ENCODE peak calls at places on chromosomes 5 and 9, in seven cellular contexts. One of them, this sample, is unnamed. For H3K27me3, the result is how much of the 10 kb centered on the place peaks cover.

GRCh38 chr9:135605238-135605781 is 34.0 kb downstream of the GLT6D1 start:
- DNase-seq in brain microvascular endothelial cell: no peak
- DNase-seq in astrocyte: no peak
- DNase-seq in Panc1: no peak
- DNase-seq in colonic mucosa: peak
- DNase-seq in right lobe of liver: no peak
- DNase-seq in pancreas: no peak
- DNase-seq in this sample: no peak

GRCh38 chr5:159448841-159449407 is 118.6 kb upstream of the IL12B start:
- DNase-seq in Panc1: no peak
- DNase-seq in right lobe of liver: no peak
- DNase-seq in colonic mucosa: no peak
- DNase-seq in astrocyte: no peak
- DNase-seq in pancreas: no peak
- DNase-seq in brain microvascular endothelial cell: no peak
- DNase-seq in this sample: no peak

GRCh38 chr5:51385214-51385613 is 2.0 kb downstream of the ISL1 start:
- DNase-seq in colonic mucosa: no peak
- DNase-seq in right lobe of liver: no peak
- DNase-seq in Panc1: no peak
- DNase-seq in pancreas: no peak
- DNase-seq in astrocyte: no peak
- DNase-seq in brain microvascular endothelial cell: no peak
- DNase-seq in this sample: no peak

GRCh38 chr5:176929654-176930053 is 30.5 kb upstream of the HK3 start:
- DNase-seq in colonic mucosa: no peak
- DNase-seq in Panc1: no peak
- DNase-seq in right lobe of liver: no peak
- DNase-seq in pancreas: no peak
- DNase-seq in brain microvascular endothelial cell: no peak
- DNase-seq in astrocyte: no peak
- DNase-seq in this sample: no peak

GRCh38 chr9:70534058-70534457 is 119.6 kb upstream of the KLF9 start:
- DNase-seq in Panc1: no peak
- DNase-seq in astrocyte: no peak
- DNase-seq in right lobe of liver: no peak
- DNase-seq in pancreas: no peak
- DNase-seq in brain microvascular endothelial cell: peak
- DNase-seq in colonic mucosa: no peak
- DNase-seq in this sample: no peak

GRCh38 chr5:140946578-140946977 is 19.7 kb upstream of the PCDHAC2 start:
- DNase-seq in brain microvascular endothelial cell: no peak
- DNase-seq in pancreas: no peak
- DNase-seq in Panc1: no peak
- DNase-seq in astrocyte: no peak
- DNase-seq in colonic mucosa: no peak
- DNase-seq in right lobe of liver: no peak
- DNase-seq in this sample: no peak

GRCh38 chr9:136707011-136707410 is 5.4 kb upstream of the DIPK1B start:
- DNase-seq in colonic mucosa: no peak
- DNase-seq in right lobe of liver: no peak
- DNase-seq in Panc1: no peak
- DNase-seq in brain microvascular endothelial cell: no peak
- DNase-seq in pancreas: no peak
- DNase-seq in astrocyte: no peak
- DNase-seq in this sample: no peak

GRCh38 chr5:150398432-150399157 is 14.1 kb downstream of the CD74 start:
- DNase-seq in astrocyte: no peak
- DNase-seq in brain microvascular endothelial cell: no peak
- DNase-seq in pancreas: no peak
- DNase-seq in colonic mucosa: no peak
- DNase-seq in Panc1: no peak
- DNase-seq in right lobe of liver: peak
- DNase-seq in this sample: no peak

GRCh38 chr9:93058357-93059096 is at the start of gene SUSD3:
- DNase-seq in astrocyte: peak
- DNase-seq in pancreas: peak
- DNase-seq in right lobe of liver: peak
- DNase-seq in Panc1: no peak
- DNase-seq in colonic mucosa: peak
- DNase-seq in brain microvascular endothelial cell: no peak
- DNase-seq in this sample: no peak

GRCh38 chr9:33151007-33151557 is 16.1 kb downstream of the B4GALT1 start:
- DNase-seq in right lobe of liver: peak
- DNase-seq in astrocyte: peak
- DNase-seq in pancreas: no peak
- DNase-seq in colonic mucosa: peak
- DNase-seq in brain microvascular endothelial cell: peak
- DNase-seq in Panc1: no peak
- DNase-seq in this sample: peak

GRCh38 chr5:176780951-176781350 is 29.4 kb upstream of the UNC5A start:
- DNase-seq in right lobe of liver: no peak
- DNase-seq in Panc1: no peak
- DNase-seq in astrocyte: no peak
- DNase-seq in brain microvascular endothelial cell: no peak
- DNase-seq in pancreas: no peak
- DNase-seq in colonic mucosa: no peak
- DNase-seq in this sample: no peak

GRCh38 chr9:81557957-81558791 is 131.2 kb downstream of the TLE1 start:
- DNase-seq in brain microvascular endothelial cell: no peak
- DNase-seq in right lobe of liver: no peak
- DNase-seq in pancreas: peak
- DNase-seq in Panc1: no peak
- DNase-seq in colonic mucosa: no peak
- DNase-seq in astrocyte: peak
- DNase-seq in this sample: peak

GRCh38 chr9:90914868-90915483 is 113.4 kb downstream of the SYK start:
- DNase-seq in pancreas: peak
- DNase-seq in astrocyte: peak
- DNase-seq in colonic mucosa: peak
- DNase-seq in Panc1: peak
- DNase-seq in right lobe of liver: peak
- DNase-seq in brain microvascular endothelial cell: peak
- DNase-seq in this sample: no peak

DNA sequence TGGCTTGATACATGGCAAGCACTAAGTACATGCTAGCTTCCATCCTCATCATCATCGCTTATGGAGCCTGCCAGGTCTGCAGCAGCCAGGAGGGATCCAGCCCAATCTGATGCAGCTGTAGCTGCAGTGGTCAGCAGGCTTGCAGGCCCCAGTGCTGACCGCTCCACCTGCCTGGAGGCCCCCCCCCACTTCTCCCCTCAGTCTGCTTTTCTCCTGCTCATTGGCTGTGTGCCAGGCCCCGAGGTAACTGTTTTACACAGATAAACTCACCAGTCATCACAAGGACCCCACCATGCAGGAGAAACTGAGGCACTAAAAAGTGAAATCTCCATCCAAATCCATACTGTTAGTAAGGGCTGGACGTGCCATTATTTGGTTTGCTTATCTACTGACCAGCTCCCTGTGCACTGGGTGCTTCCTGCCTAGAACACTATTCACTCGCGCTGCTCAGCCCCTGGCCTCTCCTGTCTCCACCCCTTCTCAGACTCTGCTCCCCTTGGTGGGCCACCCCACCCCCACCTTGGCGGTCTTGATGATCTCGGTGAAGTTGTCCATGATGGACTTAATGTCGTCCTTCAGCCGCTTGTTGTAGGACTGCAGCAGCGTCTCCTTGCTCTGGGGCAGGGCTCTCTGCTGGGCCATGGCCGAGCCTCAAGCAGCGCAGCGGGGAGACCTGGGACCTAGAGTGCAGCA is 1.8 kb downstream of the MED22 start:
- DNase-seq in colonic mucosa: no peak
- DNase-seq in brain microvascular endothelial cell: no peak
- DNase-seq in astrocyte: no peak
- DNase-seq in right lobe of liver: no peak
- DNase-seq in Panc1: no peak
- DNase-seq in pancreas: no peak
- DNase-seq in this sample: no peak
- H3K4me3 ChIP-seq in colonic mucosa: no peak
- H3K4me3 ChIP-seq in brain microvascular endothelial cell: peak
- H3K4me3 ChIP-seq in astrocyte: peak
- H3K4me3 ChIP-seq in right lobe of liver: peak
- H3K4me3 ChIP-seq in Panc1: peak
- H3K4me3 ChIP-seq in pancreas: no peak
- H3K4me3 ChIP-seq in this sample: peak

DNA sequence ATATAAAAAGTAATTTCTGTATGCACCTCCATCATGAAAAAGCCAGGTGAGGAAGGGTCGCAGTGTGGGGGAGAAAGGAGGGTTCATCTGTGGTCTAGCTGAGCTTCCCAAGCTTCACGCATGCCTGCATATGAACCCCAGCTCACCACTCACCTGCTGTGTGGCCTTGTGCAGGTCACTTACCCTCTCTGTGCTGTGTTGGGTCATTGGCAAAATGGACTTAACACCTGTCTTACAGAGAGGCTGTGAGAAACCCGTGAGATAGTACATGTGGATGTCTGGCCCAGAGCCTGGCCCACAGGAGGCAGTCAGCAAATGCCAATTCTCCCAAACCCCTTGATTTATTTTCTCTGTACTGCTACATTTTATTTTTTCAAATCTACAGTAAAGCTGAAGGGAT is 88.9 kb downstream of the GABBR2 start:
- DNase-seq in right lobe of liver: no peak
- DNase-seq in astrocyte: no peak
- DNase-seq in pancreas: peak
- DNase-seq in colonic mucosa: no peak
- DNase-seq in brain microvascular endothelial cell: no peak
- DNase-seq in Panc1: no peak
- DNase-seq in this sample: no peak
- H3K27me3 ChIP-seq in right lobe of liver: under half
- H3K27me3 ChIP-seq in astrocyte: under half
- H3K27me3 ChIP-seq in pancreas: under half
- H3K27me3 ChIP-seq in colonic mucosa: under half
- H3K27me3 ChIP-seq in brain microvascular endothelial cell: under half
- H3K27me3 ChIP-seq in Panc1: under half
- H3K27me3 ChIP-seq in this sample: under half

GRCh38 chr5:25858019-25858418 is 1180.4 kb downstream of the CDH9 start:
- DNase-seq in Panc1: no peak
- DNase-seq in brain microvascular endothelial cell: no peak
- DNase-seq in right lobe of liver: no peak
- DNase-seq in astrocyte: no peak
- DNase-seq in colonic mucosa: no peak
- DNase-seq in pancreas: no peak
- DNase-seq in this sample: no peak

GRCh38 chr5:25863811-25864210 is 1174.6 kb downstream of the CDH9 start:
- DNase-seq in Panc1: no peak
- DNase-seq in pancreas: no peak
- DNase-seq in colonic mucosa: no peak
- DNase-seq in brain microvascular endothelial cell: no peak
- DNase-seq in astrocyte: no peak
- DNase-seq in right lobe of liver: no peak
- DNase-seq in this sample: no peak

GRCh38 chr5:25862276-25862675 is 1176.1 kb downstream of the CDH9 start:
- DNase-seq in brain microvascular endothelial cell: no peak
- DNase-seq in colonic mucosa: no peak
- DNase-seq in astrocyte: no peak
- DNase-seq in Panc1: no peak
- DNase-seq in pancreas: no peak
- DNase-seq in right lobe of liver: no peak
- DNase-seq in this sample: no peak
- TF ChIP-seq CTCF in brain microvascular endothelial cell: no peak
- TF ChIP-seq CTCF in colonic mucosa: no peak
- TF ChIP-seq CTCF in astrocyte: no peak
- TF ChIP-seq CTCF in Panc1: no peak
- TF ChIP-seq CTCF in pancreas: no peak
- TF ChIP-seq CTCF in right lobe of liver: no peak
- TF ChIP-seq CTCF in this sample: no peak

GRCh38 chr9:111632051-111632450 is 917 bp downstream of the DNAJC25 start:
- DNase-seq in colonic mucosa: no peak
- DNase-seq in pancreas: no peak
- DNase-seq in brain microvascular endothelial cell: no peak
- DNase-seq in astrocyte: no peak
- DNase-seq in Panc1: no peak
- DNase-seq in right lobe of liver: no peak
- DNase-seq in this sample: no peak
- H3K4me3 ChIP-seq in colonic mucosa: peak
- H3K4me3 ChIP-seq in pancreas: peak
- H3K4me3 ChIP-seq in brain microvascular endothelial cell: peak
- H3K4me3 ChIP-seq in astrocyte: peak
- H3K4me3 ChIP-seq in Panc1: peak
- H3K4me3 ChIP-seq in right lobe of liver: peak
- H3K4me3 ChIP-seq in this sample: peak

GRCh38 chr5:1359713-1360112 is 14.8 kb upstream of the CLPTM1L start:
- DNase-seq in pancreas: no peak
- DNase-seq in brain microvascular endothelial cell: no peak
- DNase-seq in colonic mucosa: no peak
- DNase-seq in Panc1: no peak
- DNase-seq in right lobe of liver: no peak
- DNase-seq in astrocyte: no peak
- DNase-seq in this sample: no peak

GRCh38 chr5:1357946-1358725 is 13.2 kb upstream of the CLPTM1L start:
- DNase-seq in pancreas: no peak
- DNase-seq in right lobe of liver: no peak
- DNase-seq in brain microvascular endothelial cell: no peak
- DNase-seq in colonic mucosa: no peak
- DNase-seq in Panc1: no peak
- DNase-seq in astrocyte: no peak
- DNase-seq in this sample: no peak

GRCh38 chr5:1359031-1359645 is 14.2 kb upstream of the CLPTM1L start:
- DNase-seq in pancreas: no peak
- DNase-seq in astrocyte: no peak
- DNase-seq in brain microvascular endothelial cell: no peak
- DNase-seq in colonic mucosa: no peak
- DNase-seq in right lobe of liver: no peak
- DNase-seq in Panc1: no peak
- DNase-seq in this sample: no peak

GRCh38 chr5:1356873-1357787 is 12.2 kb upstream of the CLPTM1L start:
- DNase-seq in astrocyte: no peak
- DNase-seq in right lobe of liver: no peak
- DNase-seq in Panc1: no peak
- DNase-seq in pancreas: no peak
- DNase-seq in colonic mucosa: no peak
- DNase-seq in brain microvascular endothelial cell: no peak
- DNase-seq in this sample: no peak

GRCh38 chr5:1358726-1359025 is 13.8 kb upstream of the CLPTM1L start:
- DNase-seq in brain microvascular endothelial cell: no peak
- DNase-seq in pancreas: no peak
- DNase-seq in astrocyte: no peak
- DNase-seq in Panc1: no peak
- DNase-seq in colonic mucosa: no peak
- DNase-seq in right lobe of liver: no peak
- DNase-seq in this sample: no peak
- H3K27me3 ChIP-seq in brain microvascular endothelial cell: under half
- H3K27me3 ChIP-seq in pancreas: under half
- H3K27me3 ChIP-seq in astrocyte: under half
- H3K27me3 ChIP-seq in Panc1: under half
- H3K27me3 ChIP-seq in colonic mucosa: under half
- H3K27me3 ChIP-seq in right lobe of liver: under half
- H3K27me3 ChIP-seq in this sample: under half

GRCh38 chr5:35938518-35939227 is at the start of gene CAPSL:
- DNase-seq in astrocyte: peak
- DNase-seq in right lobe of liver: no peak
- DNase-seq in colonic mucosa: peak
- DNase-seq in Panc1: no peak
- DNase-seq in pancreas: peak
- DNase-seq in brain microvascular endothelial cell: peak
- DNase-seq in this sample: no peak

DNA sequence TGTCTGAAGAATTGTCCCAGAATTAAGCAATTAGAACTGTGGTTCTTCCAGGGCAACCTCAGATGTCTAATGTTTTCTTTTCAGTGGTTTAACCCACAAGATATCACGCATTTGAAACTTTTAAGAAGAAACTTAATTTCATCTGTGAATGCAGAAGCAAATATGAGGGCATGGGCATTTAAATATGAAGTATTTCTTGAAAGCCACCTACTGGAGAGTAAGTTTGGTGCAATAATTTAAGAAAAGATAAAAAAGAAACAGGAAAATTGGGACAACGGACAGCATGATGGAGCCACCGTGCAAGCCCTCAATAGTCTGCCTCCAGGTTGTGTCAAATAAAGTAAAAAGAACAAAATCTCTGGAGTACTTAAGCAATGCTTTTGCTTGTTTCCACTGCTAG is 1.2 kb upstream of the CAPSL start:
- DNase-seq in right lobe of liver: no peak
- DNase-seq in Panc1: no peak
- DNase-seq in pancreas: no peak
- DNase-seq in brain microvascular endothelial cell: no peak
- DNase-seq in colonic mucosa: no peak
- DNase-seq in astrocyte: no peak
- DNase-seq in this sample: no peak
- TF ChIP-seq CTCF in right lobe of liver: peak
- TF ChIP-seq CTCF in Panc1: no peak
- TF ChIP-seq CTCF in pancreas: no peak
- TF ChIP-seq CTCF in brain microvascular endothelial cell: peak
- TF ChIP-seq CTCF in colonic mucosa: no peak
- TF ChIP-seq CTCF in astrocyte: peak
- TF ChIP-seq CTCF in this sample: peak